ENCODE peak calls at places on chromosomes 12 and 14, in seven cellular contexts. H is testis; R is neuronal stem cell; Z is CD4-positive, alpha-beta memory T cell; C is CD8-positive, alpha-beta T cell; S is GM23338; Q is adipocyte. B is an unnamed sample. For H3K4me1, the result is how much of the 10 kb centered on the place peaks cover.

GRCh38 chr14:90815567-90815816 is 738 bp downstream of the TTC7B start:
- DNase-seq in H (no peak), R (no peak), Z (no peak), C (no peak), S (no peak), Q (no peak), B (peak)

GRCh38 chr14:92553456-92553855 is 39.9 kb downstream of the RIN3 start:
- DNase-seq in H (peak), R (no peak), Z (no peak), C (no peak), S (peak), Q (peak), B (peak)

GRCh38 chr12:38904932-38905479 is 385 bp downstream of the CPNE8 start:
- DNase-seq in H (peak), R (peak), Z (peak), C (no peak), S (peak), Q (no peak), B (peak)

GRCh38 chr12:70069221-70069811 is 173.9 kb upstream of the CNOT2 start:
- DNase-seq in H (no peak), R (no peak), Z (no peak), C (no peak), S (peak), Q (no peak), B (no peak)

GRCh38 chr14:54177861-54178591 is 218.8 kb upstream of the CDKN3 start:
- DNase-seq in H (no peak), R (no peak), Z (no peak), C (no peak), S (no peak), Q (peak), B (peak)

GRCh38 chr12:21925296-21925913 is 15.8 kb downstream of the ABCC9 start:
- DNase-seq in H (no peak), R (no peak), Z (no peak), C (no peak), S (no peak), Q (no peak), B (peak)

GRCh38 chr12:58105225-58106119 is 164.1 kb downstream of the ATP23 start:
- DNase-seq in H (no peak), R (no peak), Z (no peak), C (no peak), S (peak), Q (peak), B (peak)

GRCh38 chr12:104662908-104663307 is 206.2 kb downstream of the CHST11 start:
- DNase-seq in H (no peak), R (no peak), Z (no peak), C (no peak), S (no peak), Q (no peak), B (no peak)

GRCh38 chr12:127401005-127401404 is 866.0 kb upstream of the TMEM132C start:
- DNase-seq in H (no peak), R (no peak), Z (no peak), C (no peak), S (no peak), Q (peak), B (peak)

GRCh38 chr12:124928095-124928911 is 13.9 kb upstream of the UBC start:
- DNase-seq in H (peak), R (no peak), Z (no peak), C (no peak), S (peak), Q (peak), B (peak)

GRCh38 chr14:71324767-71325272 is 417.6 kb downstream of the PCNX1 start:
- DNase-seq in H (no peak), R (no peak), Z (peak), C (no peak), S (peak), Q (peak), B (no peak)

GRCh38 chr14:38900887-38901286 is 202.1 kb downstream of the SEC23A start:
- DNase-seq in H (no peak), R (no peak), Z (no peak), C (no peak), S (no peak), Q (no peak), B (no peak)

GRCh38 chr14:105069887-105070759 is 4.9 kb upstream of the GPR132 start:
- DNase-seq in H (no peak), R (no peak), Z (no peak), C (no peak), S (no peak), Q (no peak), B (peak)

GRCh38 chr12:132024758-132025157 is 75.0 kb downstream of the EP400 start:
- DNase-seq in H (no peak), R (no peak), Z (no peak), C (no peak), S (no peak), Q (no peak), B (no peak)

GRCh38 chr14:26286066-26286791 is 311.6 kb downstream of the NOVA1 start:
- DNase-seq in H (no peak), R (no peak), Z (no peak), C (no peak), S (no peak), Q (no peak), B (peak)

GRCh38 chr12:89856431-89856830 is 147.8 kb upstream of the ATP2B1 start:
- DNase-seq in H (no peak), R (no peak), Z (no peak), C (no peak), S (no peak), Q (no peak), B (peak)

GRCh38 chr12:69238589-69239285 is 632 bp upstream of the CPSF6 start:
- DNase-seq in H (no peak), R (no peak), Z (no peak), C (no peak), S (no peak), Q (no peak), B (peak)

GRCh38 chr12:107600596-107601144 is 84.9 kb upstream of the PWP1 start:
- DNase-seq in H (no peak), R (no peak), Z (no peak), C (no peak), S (no peak), Q (no peak), B (no peak)

GRCh38 chr12:132190012-132190755 is 45.9 kb downstream of the NOC4L start:
- DNase-seq in H (no peak), R (no peak), Z (no peak), C (no peak), S (peak), Q (no peak), B (peak)

GRCh38 chr12:52054231-52054837 is 3.1 kb downstream of the NR4A1 start:
- DNase-seq in H (no peak), R (no peak), Z (no peak), C (no peak), S (no peak), Q (no peak), B (no peak)

GRCh38 chr12:62471734-62472133 is 5.1 kb downstream of the MON2 start:
- DNase-seq in H (no peak), R (no peak), Z (no peak), C (no peak), S (no peak), Q (no peak), B (no peak)
- H3K4me1 ChIP-seq in H (under half), R (under half), Z (under half), C (under half), S (under half), Q (under half), B (under half)

GRCh38 chr14:59920378-59920683 is 387 bp downstream of the LRRC9 start:
- DNase-seq in H (no peak), R (no peak), Z (no peak), C (no peak), S (no peak), Q (no peak), B (no peak)

GRCh38 chr14:59918824-59919581 is 941 bp upstream of the LRRC9 start:
- DNase-seq in H (peak), R (peak), Z (no peak), C (no peak), S (peak), Q (peak), B (peak)

DNA sequence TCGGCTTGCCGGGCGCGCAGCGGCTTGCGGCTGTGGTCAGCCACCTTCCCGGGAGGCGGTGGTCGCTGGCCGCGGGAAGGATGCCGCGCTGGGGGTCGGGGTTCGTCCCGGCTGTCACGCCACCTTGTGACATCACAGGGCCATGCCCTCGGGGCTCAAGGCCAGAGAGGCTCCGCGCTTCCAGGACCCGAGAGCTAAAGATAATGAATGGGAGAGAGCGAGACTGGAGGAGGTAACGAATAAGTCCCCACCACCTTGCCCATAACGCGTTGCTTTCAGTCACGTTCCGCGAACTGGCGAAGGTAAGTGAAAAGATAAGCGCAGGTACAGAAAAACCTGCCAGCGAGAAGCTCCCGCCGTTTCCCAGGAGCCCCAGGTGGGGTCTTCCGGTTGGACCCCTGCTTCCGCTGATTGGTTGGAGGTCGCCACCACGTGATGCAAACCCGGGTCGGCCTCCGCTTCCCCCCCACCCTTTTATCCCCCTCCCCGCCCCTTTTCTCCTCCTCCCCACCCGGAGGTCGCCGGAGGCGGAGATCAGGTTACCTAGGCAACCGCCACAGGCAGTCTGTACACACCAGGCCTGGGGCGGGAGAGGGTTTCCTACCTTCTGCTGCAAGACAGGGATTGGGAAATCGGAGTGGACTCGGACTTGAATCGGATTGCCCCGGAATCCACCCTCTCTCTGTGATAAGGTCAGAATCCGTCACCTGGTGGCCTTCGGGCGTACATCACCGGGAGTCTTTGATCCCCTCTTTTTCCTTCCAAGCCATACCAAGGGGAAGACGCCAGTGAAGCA is at the start of gene LRRC9:
- DNase-seq in H (peak), R (peak), Z (peak), C (peak), S (peak), Q (peak), B (peak)
- H3K4me3 ChIP-seq in H (peak), R (peak), Z (peak), C (peak), S (peak), Q (peak), B (peak)

DNA sequence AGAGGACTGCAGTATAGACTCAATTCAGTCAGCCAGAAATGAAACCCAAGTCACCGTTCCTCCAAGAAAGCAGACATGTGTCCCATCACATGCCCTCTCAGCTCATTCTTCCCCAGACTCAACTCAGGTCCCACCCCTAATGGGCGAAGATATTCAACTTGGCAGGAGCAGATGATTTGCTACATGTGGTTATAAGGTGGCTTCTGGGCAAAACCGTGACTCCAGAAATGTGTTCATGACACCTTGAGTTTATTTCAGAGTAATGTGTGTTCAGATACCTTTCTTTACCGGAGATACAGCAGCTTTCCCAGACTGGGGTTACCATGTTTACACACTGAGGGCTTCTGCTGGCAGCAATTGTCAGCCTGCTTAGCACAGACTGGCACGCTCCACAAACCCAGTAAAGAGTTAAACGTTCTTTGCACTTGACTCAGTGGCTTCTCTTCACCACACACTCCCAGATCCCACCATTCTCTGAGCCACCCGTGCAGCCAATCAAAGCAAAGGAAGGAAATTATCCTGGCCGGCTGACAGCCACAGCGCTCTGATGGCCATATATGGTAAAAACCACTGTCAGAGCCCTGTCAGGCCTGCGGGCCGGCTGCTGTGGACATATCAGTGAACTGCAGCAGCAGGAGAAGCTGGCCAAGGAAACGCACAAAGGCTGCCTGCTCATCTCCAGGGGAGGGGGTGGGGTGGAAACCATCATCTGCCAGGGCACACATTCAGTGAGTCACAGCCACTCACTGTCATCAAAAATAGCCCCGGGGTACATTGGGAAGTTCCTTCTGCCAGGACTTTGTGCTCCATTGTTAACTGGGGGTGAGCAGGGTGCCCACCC is 39.9 kb downstream of the CORO1C start:
- DNase-seq in H (peak), R (peak), Z (peak), C (no peak), S (peak), Q (peak), B (peak)
- H3K4me1 ChIP-seq in H (under half), R (under half), Z (under half), C (under half), S (under half), Q (half or more), B (half or more)

DNA sequence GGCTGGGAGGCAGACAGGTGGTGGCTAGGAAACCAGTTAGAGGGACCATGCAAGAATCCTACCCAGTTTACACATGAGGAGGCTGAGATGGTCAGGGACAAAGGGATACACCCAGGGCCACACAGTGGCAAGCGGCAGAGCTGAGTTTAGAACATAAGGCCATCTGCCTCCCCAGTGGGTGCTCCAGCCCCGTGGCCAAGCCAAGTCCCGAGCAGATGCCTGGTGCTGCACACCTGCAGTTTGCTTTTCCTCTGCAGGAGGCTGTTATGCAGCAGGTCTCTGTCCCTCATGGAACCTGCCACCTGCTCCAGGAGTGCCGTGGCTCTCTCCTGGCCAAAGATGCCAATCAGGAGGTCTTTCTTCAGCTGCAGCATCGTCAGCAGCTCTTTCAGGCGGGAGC is 70.8 kb downstream of the SYNE3 start:
- DNase-seq in H (no peak), R (no peak), Z (no peak), C (no peak), S (no peak), Q (no peak), B (no peak)
- H3K4me3 ChIP-seq in H (no peak), R (no peak), Z (no peak), C (no peak), S (no peak), Q (no peak), B (no peak)

GRCh38 chr12:32505546-32505945 is 106.2 kb downstream of the FGD4 start:
- DNase-seq in H (no peak), R (no peak), Z (no peak), C (no peak), S (no peak), Q (no peak), B (no peak)
- H3K4me1 ChIP-seq in H (under half), R (under half), Z (under half), C (under half), S (half or more), Q (under half), B (under half)

GRCh38 chr14:103279129-103280025 is 54.7 kb upstream of the EIF5 start:
- DNase-seq in H (peak), R (no peak), Z (no peak), C (no peak), S (peak), Q (no peak), B (peak)
- H3K4me3 ChIP-seq in H (peak), R (peak), Z (no peak), C (no peak), S (peak), Q (peak), B (peak)

DNA sequence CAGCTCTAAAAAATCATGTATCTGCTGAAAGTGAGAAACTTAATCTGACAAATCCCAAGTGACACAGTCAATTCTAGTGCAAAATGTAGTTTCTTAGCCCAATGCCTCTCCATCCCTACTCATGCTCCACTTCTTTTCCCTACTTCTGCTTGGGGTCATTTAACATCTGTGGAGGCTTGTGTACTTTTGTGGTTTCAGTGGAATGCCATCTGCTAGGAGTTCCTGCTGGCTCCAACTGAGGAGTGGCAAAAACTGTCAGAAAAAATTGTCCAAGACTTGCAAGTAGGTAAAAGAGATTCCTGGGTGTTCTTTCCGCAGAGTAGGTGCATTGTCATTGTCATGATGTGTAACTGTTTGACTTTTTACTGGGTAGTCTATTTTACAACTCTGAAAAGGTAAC is 12.5 kb upstream of the AVPR1A start:
- DNase-seq in H (no peak), R (no peak), Z (no peak), C (no peak), S (no peak), Q (no peak), B (no peak)
- H3K4me1 ChIP-seq in H (under half), R (under half), Z (under half), C (under half), S (under half), Q (under half), B (under half)